ENCODE peak calls at places on chromosomes 6 and 20, in five cellular contexts. Y, S, K, V and I are unnamed samples.

GRCh38 chr6:67888886-67889681 is 746.0 kb upstream of the ADGRB3 start:
- DNase-seq in Y (no peak), S (no peak), K (no peak), V (no peak), I (no peak)

GRCh38 chr6:154501287-154501868 is 9.1 kb downstream of the CNKSR3 start:
- DNase-seq in Y (no peak), S (no peak), K (no peak), V (no peak), I (no peak)

GRCh38 chr6:141988954-141989705 is 143.6 kb upstream of the GJE1 start:
- DNase-seq in Y (peak; percentile 51), S (peak; percentile 82), K (peak; percentile 70), V (peak; percentile 79), I (peak; percentile 61)

GRCh38 chr6:3731700-3732099 is 19.8 kb downstream of the PXDC1 start:
- DNase-seq in Y (no peak), S (no peak), K (no peak), V (no peak), I (no peak)

GRCh38 chr6:157148391-157149323 is 174.7 kb downstream of the TMEM242 start:
- DNase-seq in Y (peak; percentile 91), S (peak; percentile 92), K (peak; percentile 58), V (peak; percentile 92), I (peak; percentile 94)

GRCh38 chr20:38601216-38602184 is at the start of gene ARHGAP40:
- DNase-seq in Y (no peak), S (no peak), K (peak; percentile 77), V (peak; percentile 11), I (peak; percentile 11)

GRCh38 chr20:21521596-21522478 is 8.0 kb upstream of the NKX2-2 start:
- DNase-seq in Y (no peak), S (no peak), K (peak; percentile 46), V (no peak), I (no peak)

GRCh38 chr6:40480678-40481077 is 106.5 kb downstream of the LRFN2 start:
- DNase-seq in Y (no peak), S (no peak), K (no peak), V (no peak), I (no peak)

GRCh38 chr6:329888-330691 is 37.8 kb downstream of the DUSP22 start:
- DNase-seq in Y (peak; percentile 82), S (peak; percentile 18), K (peak; percentile 43), V (peak; percentile 52), I (no peak)

GRCh38 chr6:92911301-92911700 is 508.1 kb downstream of the EPHA7 start:
- DNase-seq in Y (no peak), S (no peak), K (no peak), V (no peak), I (no peak)

GRCh38 chr6:125792680-125793079 is 1.9 kb downstream of the NCOA7 start:
- DNase-seq in Y (no peak), S (peak; percentile 78), K (no peak), V (no peak), I (peak; percentile 17)

GRCh38 chr20:33630507-33630906 is 31.6 kb upstream of the C20orf144 start:
- DNase-seq in Y (no peak), S (no peak), K (no peak), V (no peak), I (no peak)

GRCh38 chr20:24991897-24992419 is 593 bp downstream of the APMAP start:
- DNase-seq in Y (no peak), S (no peak), K (peak; percentile 54), V (no peak), I (peak; percentile 14)

GRCh38 chr6:16163535-16164300 is 34.8 kb downstream of the MYLIP start:
- DNase-seq in Y (no peak), S (no peak), K (no peak), V (no peak), I (peak; percentile 36)

GRCh38 chr6:48747040-48747439 is 636.0 kb upstream of the PTCHD4 start:
- DNase-seq in Y (no peak), S (peak; percentile 81), K (no peak), V (peak; percentile 31), I (no peak)

GRCh38 chr6:152986978-152987377 is 4.1 kb upstream of the FBXO5 start:
- DNase-seq in Y (no peak), S (no peak), K (no peak), V (no peak), I (no peak)